ENCODE peak calls at places on chromosomes 12 and 14, in eight cellular contexts. N, C, V, A, H, D, R and J are unnamed samples.

GRCh38 chr14:101246894-101247853 is 314.1 kb upstream of the DIO3 start:
- DNase-seq in N (peak; percentile 4), C (no peak), V (no peak), A (no peak), H (no peak), D (no peak), R (peak; percentile 34), J (no peak)

GRCh38 chr12:3263282-3263681 is 186.1 kb downstream of the TSPAN9 start:
- DNase-seq in N (no peak), C (no peak), V (no peak), A (no peak), H (no peak), D (no peak), R (no peak), J (no peak)

GRCh38 chr12:30953257-30953656 is 26.7 kb downstream of the TSPAN11 start:
- DNase-seq in N (no peak), C (no peak), V (no peak), A (no peak), H (no peak), D (no peak), R (no peak), J (no peak)

GRCh38 chr14:87756661-87757060 is 236.3 kb downstream of the GALC start:
- DNase-seq in N (no peak), C (no peak), V (no peak), A (no peak), H (no peak), D (no peak), R (no peak), J (no peak)

GRCh38 chr12:75635606-75636444 is 124.4 kb upstream of the KRR1 start:
- DNase-seq in N (no peak), C (no peak), V (peak; percentile 93), A (peak; percentile 99), H (no peak), D (no peak), R (no peak), J (no peak)

GRCh38 chr12:112190626-112191025 is 65.3 kb downstream of the TRAFD1 start:
- DNase-seq in N (no peak), C (no peak), V (no peak), A (no peak), H (peak; percentile 35), D (no peak), R (no peak), J (no peak)

GRCh38 chr12:48615681-48616080 is 45.8 kb upstream of the LALBA start:
- DNase-seq in N (no peak), C (no peak), V (no peak), A (no peak), H (no peak), D (no peak), R (no peak), J (no peak)

GRCh38 chr12:89346741-89347324 is 5.5 kb downstream of the DUSP6 start:
- DNase-seq in N (peak; percentile 71), C (peak; percentile 44), V (no peak), A (peak; percentile 74), H (no peak), D (no peak), R (no peak), J (no peak)

GRCh38 chr14:104063998-104064397 is 21.5 kb upstream of the ASPG start:
- DNase-seq in N (no peak), C (no peak), V (no peak), A (no peak), H (no peak), D (no peak), R (no peak), J (no peak)

GRCh38 chr12:60205500-60205899 is 609.7 kb downstream of the SLC16A7 start:
- DNase-seq in N (no peak), C (no peak), V (peak; percentile 26), A (peak; percentile 76), H (no peak), D (no peak), R (no peak), J (no peak)

GRCh38 chr14:51401272-51401671 is 161.2 kb downstream of the TMX1 start:
- DNase-seq in N (no peak), C (peak; percentile 38), V (no peak), A (peak; percentile 20), H (no peak), D (no peak), R (no peak), J (no peak)

GRCh38 chr12:27571463-27571862 is 47.5 kb downstream of the PPFIBP1 start:
- DNase-seq in N (no peak), C (no peak), V (peak; percentile 91), A (peak; percentile 98), H (no peak), D (no peak), R (no peak), J (no peak)

GRCh38 chr14:99137001-99137700 is 134.8 kb downstream of the BCL11B start:
- DNase-seq in N (no peak), C (peak; percentile 5), V (no peak), A (no peak), H (no peak), D (no peak), R (no peak), J (peak; percentile 27)

GRCh38 chr14:104694991-104695659 is 5.7 kb downstream of the INF2 start:
- DNase-seq in N (peak; percentile 74), C (no peak), V (no peak), A (peak; percentile 56), H (no peak), D (no peak), R (no peak), J (no peak)

GRCh38 chr12:98456583-98457573 is 58.5 kb upstream of the TMPO start:
- DNase-seq in N (peak; percentile 37), C (peak; percentile 28), V (no peak), A (peak; percentile 72), H (no peak), D (peak; percentile 74), R (peak; percentile 53), J (peak; percentile 30)

GRCh38 chr12:54337854-54338650 is 13.1 kb downstream of the COPZ1 start:
- DNase-seq in N (peak; percentile 23), C (no peak), V (no peak), A (no peak), H (no peak), D (no peak), R (no peak), J (no peak)
- TF ChIP-seq CTCF in N (no peak), C (no peak), V (no peak), A (no peak), H (no peak), D (no peak), R (no peak), J (no peak)

GRCh38 chr14:25833341-25834121 is 764.3 kb downstream of the NOVA1 start:
- DNase-seq in N (no peak), C (no peak), V (peak; percentile 12), A (peak; percentile 13), H (no peak), D (peak; percentile 57), R (no peak), J (peak; percentile 31)
- TF ChIP-seq CTCF in N (no peak), C (no peak), V (peak; percentile 60), A (no peak), H (no peak), D (peak; percentile 48), R (no peak), J (peak; percentile 36)

GRCh38 chr12:58804749-58805148 is 115.6 kb downstream of the LRIG3 start:
- DNase-seq in N (no peak), C (no peak), V (no peak), A (no peak), H (no peak), D (no peak), R (no peak), J (no peak)
- TF ChIP-seq CTCF in N (peak; percentile 39), C (no peak), V (peak; percentile 39), A (no peak), H (peak; percentile 50), D (peak; percentile 44), R (no peak), J (peak; percentile 31)

DNA sequence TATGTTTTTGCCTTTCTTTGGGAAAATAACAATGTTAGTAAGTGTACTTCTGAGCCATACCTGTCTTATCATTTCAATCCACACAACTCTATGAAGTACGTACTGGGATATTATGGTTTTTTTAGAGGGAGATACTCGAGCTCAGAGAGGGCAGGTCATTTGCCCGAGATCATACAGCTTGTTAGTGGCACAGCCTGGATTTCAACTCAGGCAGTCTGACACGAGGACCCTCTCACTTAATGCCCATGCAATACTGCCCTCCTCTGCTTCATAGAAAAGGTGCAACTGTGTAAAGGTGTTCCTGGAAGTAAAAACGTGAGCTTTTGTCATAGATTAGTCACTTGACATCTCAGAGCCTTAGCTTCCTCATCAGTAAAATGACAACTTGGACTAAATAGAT is 128.0 kb downstream of the NDUFA12 start:
- DNase-seq in N (no peak), C (no peak), V (no peak), A (no peak), H (peak; percentile 7), D (peak; percentile 21), R (no peak), J (no peak)
- TF ChIP-seq CTCF in N (peak; percentile 31), C (no peak), V (no peak), A (no peak), H (peak; percentile 59), D (no peak), R (no peak), J (no peak)

DNA sequence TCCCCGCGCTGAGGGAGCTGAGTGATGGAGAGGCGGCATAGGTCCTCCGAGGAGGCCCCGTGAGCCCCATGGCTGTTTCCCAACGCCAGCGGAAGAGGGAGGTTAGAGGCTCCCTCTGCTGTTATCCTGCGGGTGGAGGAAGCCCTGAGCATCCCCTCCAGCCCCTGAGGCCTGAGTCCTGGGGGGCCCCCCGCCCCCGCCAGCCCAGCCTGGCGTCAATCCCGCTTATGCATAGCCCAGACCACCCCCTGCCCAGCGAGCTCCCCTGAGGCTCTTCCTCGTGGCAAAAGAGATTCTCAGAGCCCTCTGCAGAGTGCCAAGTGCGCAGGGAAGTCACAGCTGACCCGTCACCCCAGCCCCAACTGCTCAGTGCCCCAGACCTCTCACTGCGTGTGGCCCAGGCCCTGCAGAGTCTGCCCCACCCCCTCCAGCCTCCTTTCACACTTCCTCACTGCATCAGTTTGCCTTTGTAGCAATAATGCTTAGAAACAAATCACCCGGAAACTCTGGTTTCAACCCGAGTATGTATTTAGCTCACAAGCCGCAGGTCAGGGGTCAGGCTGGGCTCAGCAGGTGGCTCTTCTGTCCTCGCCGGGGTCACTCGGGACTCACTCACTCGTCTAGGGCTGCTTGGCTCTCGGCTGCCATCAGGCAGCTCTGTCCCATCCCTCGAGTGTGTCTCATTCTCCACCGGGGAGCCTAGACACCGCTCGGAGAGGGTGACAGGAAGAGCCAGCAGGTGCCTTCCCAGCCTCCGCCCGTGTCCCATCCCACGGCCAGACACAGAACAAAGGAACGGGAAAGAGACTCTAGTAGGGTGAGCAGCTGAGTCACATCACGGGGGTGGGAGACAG is 44.8 kb upstream of the GALNT9 start:
- DNase-seq in N (no peak), C (no peak), V (no peak), A (no peak), H (no peak), D (no peak), R (no peak), J (no peak)
- TF ChIP-seq CTCF in N (no peak), C (no peak), V (no peak), A (peak; percentile 15), H (no peak), D (no peak), R (no peak), J (no peak)

DNA sequence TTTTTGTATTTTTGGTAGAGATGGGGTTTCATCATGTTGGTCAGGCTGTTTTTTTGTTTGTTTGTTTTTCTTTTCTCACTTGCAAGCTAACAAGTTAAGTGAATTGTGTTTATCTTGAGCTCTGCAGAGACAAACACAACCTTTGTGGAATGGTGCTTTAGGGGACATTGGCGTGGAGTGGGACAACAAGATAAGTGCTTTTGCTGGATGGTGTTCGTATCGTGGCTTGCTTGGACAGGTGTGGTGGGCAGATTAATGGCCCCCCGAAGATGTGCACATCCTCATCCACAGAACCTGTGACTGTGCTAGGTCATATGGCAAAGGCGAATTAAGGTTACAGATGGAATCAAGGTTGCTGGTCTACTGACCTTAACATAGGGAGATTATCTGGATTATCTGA is 7.0 kb downstream of the MLXIP start:
- DNase-seq in N (no peak), C (no peak), V (no peak), A (no peak), H (no peak), D (no peak), R (no peak), J (no peak)
- TF ChIP-seq CTCF in N (no peak), C (no peak), V (no peak), A (no peak), H (no peak), D (no peak), R (no peak), J (no peak)